ENCODE peak calls at places on chromosomes 4 and X, in six cellular contexts. N is AG04450, I is brain microvascular endothelial cell, W is fibroblast of lung, H is breast epithelium, C is BJ. J is an unnamed sample.

GRCh38 chrX:154530286-154530685 is 14.3 kb upstream of the FAM3A start:
- DNase-seq in I (no peak), N (no peak), C (no peak), H (no peak), W (no peak), J (no peak)

GRCh38 chr4:3450643-3451042 is 8.9 kb downstream of the HGFAC start:
- DNase-seq in H (no peak), I (no peak), C (no peak), N (no peak), W (no peak), J (no peak)

GRCh38 chr4:182380701-182381295 is 137.6 kb downstream of the TENM3 start:
- DNase-seq in I (no peak), N (no peak), W (no peak), H (no peak), C (no peak), J (no peak)

GRCh38 chr4:122346503-122346902 is 32.3 kb upstream of the ADAD1 start:
- DNase-seq in N (no peak), W (no peak), C (no peak), H (no peak), I (no peak), J (no peak)

GRCh38 chr4:87006531-87007344 is 71.9 kb downstream of the AFF1 start:
- DNase-seq in H (peak; percentile 87), W (peak; percentile 93), C (peak; percentile 38), I (peak; percentile 90), N (peak; percentile 87), J (peak; percentile 58)

GRCh38 chr4:61202100-61202637 is 2.0 kb downstream of the ADGRL3 start:
- DNase-seq in H (no peak), C (no peak), W (peak; percentile 16), I (no peak), N (no peak), J (no peak)

GRCh38 chrX:3811331-3812311 is 98.2 kb upstream of the PRKX start:
- DNase-seq in N (no peak), C (no peak), I (peak; percentile 12), H (peak; percentile 35), W (peak; percentile 39), J (no peak)

GRCh38 chrX:20461576-20461975 is 194.9 kb upstream of the RPS6KA3 start:
- DNase-seq in I (no peak), N (no peak), H (no peak), W (peak; percentile 81), C (no peak), J (peak; percentile 1)

GRCh38 chrX:154654925-154655324 is 1.5 kb upstream of the CTAG2 start:
- DNase-seq in H (no peak), I (no peak), C (no peak), N (no peak), W (no peak), J (no peak)

GRCh38 chr4:140330311-140330900 is 43.0 kb upstream of the SCOC start:
- DNase-seq in I (no peak), H (no peak), W (peak; percentile 42), C (no peak), N (no peak), J (no peak)

GRCh38 chr4:32574803-32575202 is 1854.6 kb downstream of the PCDH7 start:
- DNase-seq in H (no peak), N (no peak), I (no peak), W (no peak), C (no peak), J (no peak)

DNA sequence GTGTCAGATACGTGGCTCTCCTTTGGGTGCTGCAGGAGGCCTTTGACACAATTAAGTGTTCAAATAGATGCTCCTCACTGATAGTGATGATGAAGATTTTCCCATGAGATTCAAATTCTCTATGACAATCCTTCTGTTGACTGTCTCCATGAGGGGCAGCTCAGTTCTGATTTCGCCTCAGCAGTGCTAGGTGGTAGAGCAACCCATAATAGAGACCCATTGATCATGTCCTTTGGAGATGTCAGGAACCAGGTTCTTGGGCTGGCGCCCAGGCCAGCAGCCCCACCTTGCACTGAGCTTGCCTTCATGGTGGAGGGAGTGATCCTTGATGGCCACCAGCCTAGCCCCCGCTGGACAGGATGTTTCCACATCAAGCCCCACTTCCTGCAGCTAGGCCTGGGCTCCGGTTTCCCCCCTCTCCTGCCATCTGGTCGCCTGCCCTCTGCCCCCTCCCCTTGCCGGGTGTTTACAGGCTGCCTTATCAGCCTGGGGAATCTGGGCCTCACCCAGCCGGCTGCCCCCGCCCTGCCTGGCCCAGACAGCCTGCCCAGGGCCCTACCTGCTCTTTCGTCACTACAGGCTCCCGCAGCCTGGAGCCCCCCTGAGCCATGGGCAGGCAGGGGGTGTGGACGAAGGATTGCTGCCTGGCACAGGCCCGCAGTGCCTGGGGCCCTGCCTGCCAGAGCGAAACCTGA is 12.6 kb downstream of the ELF4 start:
- DNase-seq in I (no peak), C (no peak), H (no peak), W (no peak), N (no peak), J (no peak)
- H3K4me3 ChIP-seq in I (no peak overlapping the region), C (no peak overlapping the region), H (no peak overlapping the region), W (no peak overlapping the region), N (no peak overlapping the region), J (no peak overlapping the region)

DNA sequence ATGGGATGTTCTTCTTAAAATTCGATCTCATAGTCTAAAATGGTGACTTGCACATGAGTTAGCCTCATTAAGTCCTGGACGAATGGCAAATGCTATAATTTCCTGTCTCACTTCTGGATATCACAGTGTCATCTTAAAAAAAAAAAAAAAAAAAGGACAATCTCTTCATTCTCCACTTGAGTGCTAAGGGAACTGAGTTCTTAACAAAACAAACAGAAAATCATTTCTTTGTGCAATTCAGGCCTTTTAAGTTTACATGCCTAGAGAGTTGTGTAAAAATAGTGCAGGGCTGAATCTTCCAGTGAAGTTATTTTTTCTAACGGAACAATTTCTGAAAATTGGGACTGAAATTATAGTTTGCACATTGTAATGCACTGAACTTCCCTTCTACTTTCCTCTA is 122.8 kb upstream of the FAT1 start:
- DNase-seq in W (no peak), C (no peak), H (no peak), N (no peak), I (no peak), J (no peak)
- TF ChIP-seq CTCF in W (no peak), C (no peak), H (no peak), N (no peak), I (no peak), J (no peak)

DNA sequence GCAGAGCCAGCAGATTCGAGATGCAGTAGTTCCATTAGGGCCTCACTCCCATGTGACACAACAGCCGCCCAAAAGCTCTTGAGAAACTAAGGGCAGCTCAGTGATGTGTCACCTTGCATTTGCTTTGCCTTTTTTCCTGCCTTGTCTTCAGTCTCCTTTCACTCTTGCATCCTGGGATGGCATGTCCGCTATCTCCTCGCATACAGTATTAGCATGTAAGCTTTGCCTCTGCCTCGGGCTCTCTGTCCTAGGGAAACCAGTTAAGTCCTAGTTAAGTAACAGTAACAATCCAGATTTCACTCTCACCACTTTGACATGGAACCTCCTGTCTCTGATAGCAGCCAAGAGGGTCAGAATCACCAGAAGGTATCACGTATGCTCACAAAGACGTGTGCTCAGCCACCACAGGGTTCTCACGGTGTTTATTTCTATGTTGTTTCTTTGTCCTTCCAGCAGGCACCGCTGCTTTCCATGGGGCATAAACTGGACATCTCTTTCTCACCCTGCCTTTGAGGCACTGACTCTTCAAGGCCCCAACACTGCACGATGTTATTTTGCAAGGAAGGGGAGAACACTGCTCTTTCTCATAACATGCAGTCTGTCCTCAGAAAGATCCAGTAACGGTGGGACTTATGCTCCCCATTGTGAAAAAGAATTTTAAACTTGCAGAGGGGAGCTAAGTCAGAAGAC is 26.7 kb upstream of the SORBS2 start:
- DNase-seq in N (no peak), I (peak; percentile 75), W (no peak), C (no peak), H (no peak), J (no peak)
- H3K4me3 ChIP-seq in N (no peak overlapping the region), I (no peak overlapping the region), W (no peak overlapping the region), C (no peak overlapping the region), H (no peak overlapping the region), J (no peak overlapping the region)

GRCh38 chr4:142844782-142845181 is 1.3 kb downstream of the INPP4B start:
- DNase-seq in H (no peak), W (no peak), N (no peak), I (no peak), C (no peak), J (no peak)

GRCh38 chr4:142845293-142846070 is 619 bp downstream of the INPP4B start:
- DNase-seq in N (no peak), H (no peak), C (no peak), W (peak; percentile 29), I (no peak), J (no peak)

GRCh38 chr4:142846105-142846728 is at the start of gene INPP4B:
- DNase-seq in I (peak; percentile 54), C (no peak), H (no peak), W (peak; percentile 76), N (peak; percentile 13), J (peak; percentile 4)

GRCh38 chr4:142846729-142847606 is 867 bp upstream of the INPP4B start:
- DNase-seq in H (peak; percentile 32), C (no peak), N (no peak), W (peak; percentile 40), I (no peak), J (no peak)

DNA sequence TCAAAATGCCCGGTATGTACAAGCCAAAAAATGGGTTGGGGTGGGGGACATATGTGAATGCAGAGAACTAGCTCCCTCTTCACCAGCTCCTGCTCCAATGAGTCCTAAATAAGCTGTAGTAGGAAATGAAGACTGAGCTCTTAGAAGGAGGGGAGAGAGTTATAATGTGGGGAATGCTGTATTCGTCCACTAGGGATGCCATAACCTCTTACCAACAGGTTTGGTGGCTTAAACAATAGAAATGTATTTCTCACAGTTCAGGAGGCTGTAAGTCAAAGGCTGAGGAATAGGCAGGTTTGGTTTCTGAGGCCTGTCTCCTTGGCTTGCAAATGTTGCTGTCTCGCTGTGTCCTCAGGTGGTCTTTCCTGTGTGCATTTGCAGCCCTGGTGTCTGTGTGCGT is 4.4 kb upstream of the INPP4B start:
- DNase-seq in N (no peak), C (no peak), W (no peak), I (no peak), H (no peak), J (no peak)
- TF ChIP-seq CTCF in N (peak; percentile 54), C (peak; percentile 36), W (peak; percentile 41), I (peak; percentile 57), H (no peak), J (no peak)

GRCh38 chr4:159837071-159837470 is 734.2 kb downstream of the RAPGEF2 start:
- DNase-seq in H (no peak), W (no peak), I (no peak), C (no peak), N (no peak), J (no peak)
- H3K4me3 ChIP-seq in H (no peak overlapping the region), W (no peak overlapping the region), I (no peak overlapping the region), C (no peak overlapping the region), N (no peak overlapping the region), J (no peak overlapping the region)

DNA sequence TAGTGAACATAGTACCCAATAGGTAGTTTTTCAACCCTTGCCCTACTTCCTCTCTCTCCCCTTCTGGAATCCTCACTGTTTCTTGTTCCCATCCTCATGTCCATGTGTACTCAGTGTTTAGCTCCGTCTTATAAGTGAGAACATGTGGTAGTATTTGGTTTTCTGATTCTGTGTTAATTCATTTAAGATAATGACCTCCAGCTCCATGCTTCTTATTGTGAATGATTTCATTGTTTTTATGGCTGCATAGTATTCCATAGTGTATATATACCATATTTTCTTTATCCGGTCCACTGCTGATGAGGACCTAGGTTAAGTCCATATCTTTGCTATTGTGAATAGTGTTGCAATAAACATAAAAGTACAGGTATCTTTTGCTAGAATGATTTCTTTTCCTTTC is 31.0 kb downstream of the IRF2 start:
- DNase-seq in C (no peak), I (no peak), H (no peak), N (no peak), W (no peak), J (no peak)
- TF ChIP-seq CTCF in C (no peak), I (no peak), H (no peak), N (no peak), W (no peak), J (no peak)

GRCh38 chrX:118973389-118974087 is 880 bp upstream of the LONRF3 start:
- DNase-seq in N (no peak), C (no peak), I (no peak), W (no peak), H (no peak), J (no peak)
- H3K4me3 ChIP-seq in N (no peak overlapping the region), C (no peak overlapping the region), I (no peak overlapping the region), W (no peak overlapping the region), H (peak overlapping the region; percentile 67), J (no peak overlapping the region)